ENCODE peak calls at places on chromosomes 4 and X, in six cellular contexts. One of them, this sample, is unnamed.
A peak's percentile ranks its signal among the peaks of the same experiment; 100 is the strongest.

GRCh38 chrX:116272881-116273280 is 102.3 kb downstream of the AGTR2 start:
- DNase-seq in brain microvascular endothelial cell: no peak
- DNase-seq in lower leg skin: no peak
- DNase-seq in OCI-LY7: no peak
- DNase-seq in IMR-90: no peak
- DNase-seq in heart left ventricle: no peak
- DNase-seq in this sample: no peak

GRCh38 chrX:124435616-124436015 is 89.3 kb downstream of the SH2D1A start:
- DNase-seq in heart left ventricle: no peak
- DNase-seq in brain microvascular endothelial cell: no peak
- DNase-seq in IMR-90: no peak
- DNase-seq in OCI-LY7: no peak
- DNase-seq in lower leg skin: no peak
- DNase-seq in this sample: no peak

GRCh38 chrX:139079789-139080188 is 368.3 kb upstream of the FGF13 start:
- DNase-seq in heart left ventricle: no peak
- DNase-seq in brain microvascular endothelial cell: no peak
- DNase-seq in OCI-LY7: no peak
- DNase-seq in lower leg skin: no peak
- DNase-seq in IMR-90: no peak
- DNase-seq in this sample: no peak

GRCh38 chr4:173013232-173013932 is 155.2 kb upstream of the GALNT7 start:
- DNase-seq in heart left ventricle: no peak
- DNase-seq in lower leg skin: peak; percentile 19
- DNase-seq in IMR-90: peak; percentile 48
- DNase-seq in OCI-LY7: peak; percentile 59
- DNase-seq in brain microvascular endothelial cell: peak; percentile 50
- DNase-seq in this sample: peak; percentile 66

GRCh38 chr4:103244251-103244650 is 46.1 kb upstream of the CENPE start:
- DNase-seq in lower leg skin: no peak
- DNase-seq in OCI-LY7: no peak
- DNase-seq in heart left ventricle: no peak
- DNase-seq in IMR-90: no peak
- DNase-seq in brain microvascular endothelial cell: no peak
- DNase-seq in this sample: no peak

GRCh38 chr4:177699365-177700213 is 257.4 kb upstream of the AGA start:
- DNase-seq in brain microvascular endothelial cell: no peak
- DNase-seq in heart left ventricle: no peak
- DNase-seq in lower leg skin: no peak
- DNase-seq in IMR-90: peak; percentile 73
- DNase-seq in OCI-LY7: no peak
- DNase-seq in this sample: peak; percentile 39

GRCh38 chrX:20265221-20265725 is 1.4 kb downstream of the RPS6KA3 start:
- DNase-seq in IMR-90: peak; percentile 89
- DNase-seq in brain microvascular endothelial cell: peak; percentile 87
- DNase-seq in OCI-LY7: peak; percentile 47
- DNase-seq in lower leg skin: peak; percentile 27
- DNase-seq in heart left ventricle: peak; percentile 61
- DNase-seq in this sample: peak; percentile 65

GRCh38 chr4:80070880-80071620 is 2.0 kb downstream of the ANTXR2 start:
- DNase-seq in heart left ventricle: no peak
- DNase-seq in brain microvascular endothelial cell: no peak
- DNase-seq in lower leg skin: no peak
- DNase-seq in OCI-LY7: no peak
- DNase-seq in IMR-90: peak; percentile 55
- DNase-seq in this sample: peak; percentile 22

GRCh38 chrX:22090181-22090580 is 58.1 kb downstream of the PHEX start:
- DNase-seq in IMR-90: peak; percentile 85
- DNase-seq in OCI-LY7: no peak
- DNase-seq in heart left ventricle: no peak
- DNase-seq in lower leg skin: no peak
- DNase-seq in brain microvascular endothelial cell: peak; percentile 73
- DNase-seq in this sample: peak; percentile 66

GRCh38 chr4:80540349-80540748 is 204.8 kb downstream of the CFAP299 start:
- DNase-seq in lower leg skin: no peak
- DNase-seq in brain microvascular endothelial cell: no peak
- DNase-seq in IMR-90: no peak
- DNase-seq in OCI-LY7: peak; percentile 15
- DNase-seq in heart left ventricle: no peak
- DNase-seq in this sample: no peak

GRCh38 chrX:11259437-11259836 is 33.8 kb upstream of the AMELX start:
- DNase-seq in lower leg skin: no peak
- DNase-seq in heart left ventricle: no peak
- DNase-seq in brain microvascular endothelial cell: no peak
- DNase-seq in IMR-90: no peak
- DNase-seq in OCI-LY7: no peak
- DNase-seq in this sample: no peak

GRCh38 chr4:88843067-88843723 is 145.6 kb upstream of the NAP1L5 start:
- DNase-seq in IMR-90: peak; percentile 35
- DNase-seq in lower leg skin: no peak
- DNase-seq in heart left ventricle: no peak
- DNase-seq in OCI-LY7: no peak
- DNase-seq in brain microvascular endothelial cell: no peak
- DNase-seq in this sample: no peak

GRCh38 chr4:47562297-47562696 is 77.2 kb downstream of the ATP10D start:
- DNase-seq in IMR-90: no peak
- DNase-seq in heart left ventricle: no peak
- DNase-seq in lower leg skin: no peak
- DNase-seq in brain microvascular endothelial cell: no peak
- DNase-seq in OCI-LY7: no peak
- DNase-seq in this sample: no peak

GRCh38 chr4:183658362-183659028 is 490 bp downstream of the RWDD4 start:
- DNase-seq in lower leg skin: no peak
- DNase-seq in OCI-LY7: peak; percentile 25
- DNase-seq in brain microvascular endothelial cell: no peak
- DNase-seq in IMR-90: peak; percentile 10
- DNase-seq in heart left ventricle: peak; percentile 45
- DNase-seq in this sample: peak; percentile 17

GRCh38 chr4:10006236-10006603 is 15.1 kb downstream of the SLC2A9 start:
- DNase-seq in heart left ventricle: peak; percentile 45
- DNase-seq in IMR-90: no peak
- DNase-seq in brain microvascular endothelial cell: no peak
- DNase-seq in lower leg skin: peak; percentile 82
- DNase-seq in OCI-LY7: peak; percentile 12
- DNase-seq in this sample: peak; percentile 8

GRCh38 chr4:184313710-184314659 is 96.3 kb upstream of the ENPP6 start:
- DNase-seq in OCI-LY7: peak; percentile 84
- DNase-seq in lower leg skin: no peak
- DNase-seq in heart left ventricle: no peak
- DNase-seq in brain microvascular endothelial cell: no peak
- DNase-seq in IMR-90: no peak
- DNase-seq in this sample: no peak

GRCh38 chr4:81981218-81981617 is 392.6 kb downstream of the HNRNPD start:
- DNase-seq in lower leg skin: no peak
- DNase-seq in OCI-LY7: no peak
- DNase-seq in brain microvascular endothelial cell: no peak
- DNase-seq in IMR-90: no peak
- DNase-seq in heart left ventricle: no peak
- DNase-seq in this sample: no peak

GRCh38 chrX:41275661-41276609 is 58.0 kb upstream of the DDX3X start:
- DNase-seq in brain microvascular endothelial cell: peak; percentile 32
- DNase-seq in lower leg skin: peak; percentile 22
- DNase-seq in IMR-90: peak; percentile 57
- DNase-seq in heart left ventricle: peak; percentile 75
- DNase-seq in OCI-LY7: peak; percentile 66
- DNase-seq in this sample: peak; percentile 46

GRCh38 chr4:78058591-78059523 is 1.7 kb downstream of the FRAS1 start:
- DNase-seq in heart left ventricle: peak; percentile 40
- DNase-seq in OCI-LY7: peak; percentile 7
- DNase-seq in brain microvascular endothelial cell: peak; percentile 9
- DNase-seq in lower leg skin: peak; percentile 26
- DNase-seq in IMR-90: no peak
- DNase-seq in this sample: peak; percentile 29

GRCh38 chr4:151169223-151169622 is 69.8 kb downstream of the RPS3A start:
- DNase-seq in OCI-LY7: no peak
- DNase-seq in brain microvascular endothelial cell: peak; percentile 77
- DNase-seq in lower leg skin: peak; percentile 74
- DNase-seq in heart left ventricle: peak; percentile 84
- DNase-seq in IMR-90: peak; percentile 99
- DNase-seq in this sample: peak; percentile 97

GRCh38 chrX:13239272-13239671 is 80.6 kb downstream of the ATXN3L start:
- DNase-seq in heart left ventricle: no peak
- DNase-seq in IMR-90: no peak
- DNase-seq in lower leg skin: no peak
- DNase-seq in brain microvascular endothelial cell: no peak
- DNase-seq in OCI-LY7: no peak
- DNase-seq in this sample: no peak

GRCh38 chrX:154718607-154719006 is 32.3 kb downstream of the GAB3 start:
- DNase-seq in IMR-90: no peak
- DNase-seq in OCI-LY7: peak; percentile 9
- DNase-seq in brain microvascular endothelial cell: no peak
- DNase-seq in lower leg skin: no peak
- DNase-seq in heart left ventricle: no peak
- DNase-seq in this sample: no peak

GRCh38 chrX:13165747-13166146 is 121.3 kb upstream of the FAM9C start:
- DNase-seq in heart left ventricle: no peak
- DNase-seq in IMR-90: no peak
- DNase-seq in lower leg skin: no peak
- DNase-seq in brain microvascular endothelial cell: no peak
- DNase-seq in OCI-LY7: no peak
- DNase-seq in this sample: no peak

GRCh38 chr4:77040265-77040664 is 35.5 kb downstream of the CCNI start:
- DNase-seq in IMR-90: peak; percentile 85
- DNase-seq in brain microvascular endothelial cell: peak; percentile 70
- DNase-seq in lower leg skin: no peak
- DNase-seq in heart left ventricle: no peak
- DNase-seq in OCI-LY7: no peak
- DNase-seq in this sample: peak; percentile 76

GRCh38 chr4:78800965-78801364 is 24.8 kb downstream of the BMP2K start:
- DNase-seq in lower leg skin: no peak
- DNase-seq in IMR-90: no peak
- DNase-seq in OCI-LY7: no peak
- DNase-seq in heart left ventricle: no peak
- DNase-seq in brain microvascular endothelial cell: no peak
- DNase-seq in this sample: no peak

GRCh38 chr4:26360864-26361263 is 40.0 kb downstream of the RBPJ start:
- DNase-seq in lower leg skin: no peak
- DNase-seq in heart left ventricle: no peak
- DNase-seq in brain microvascular endothelial cell: no peak
- DNase-seq in OCI-LY7: no peak
- DNase-seq in IMR-90: no peak
- DNase-seq in this sample: no peak

GRCh38 chr4:26360273-26360672 is 39.5 kb downstream of the RBPJ start:
- DNase-seq in lower leg skin: no peak
- DNase-seq in IMR-90: no peak
- DNase-seq in OCI-LY7: no peak
- DNase-seq in heart left ventricle: no peak
- DNase-seq in brain microvascular endothelial cell: no peak
- DNase-seq in this sample: no peak

GRCh38 chr4:26365537-26366150 is 44.8 kb downstream of the RBPJ start:
- DNase-seq in brain microvascular endothelial cell: no peak
- DNase-seq in lower leg skin: no peak
- DNase-seq in OCI-LY7: no peak
- DNase-seq in IMR-90: no peak
- DNase-seq in heart left ventricle: no peak
- DNase-seq in this sample: no peak

GRCh38 chr4:26362745-26363439 is 42.1 kb downstream of the RBPJ start:
- DNase-seq in lower leg skin: no peak
- DNase-seq in OCI-LY7: no peak
- DNase-seq in brain microvascular endothelial cell: no peak
- DNase-seq in IMR-90: peak; percentile 56
- DNase-seq in heart left ventricle: no peak
- DNase-seq in this sample: peak; percentile 25

GRCh38 chr4:26361287-26361686 is 40.5 kb downstream of the RBPJ start:
- DNase-seq in heart left ventricle: no peak
- DNase-seq in OCI-LY7: no peak
- DNase-seq in lower leg skin: no peak
- DNase-seq in brain microvascular endothelial cell: no peak
- DNase-seq in IMR-90: no peak
- DNase-seq in this sample: no peak
- H3K4me3 ChIP-seq in heart left ventricle: no peak overlapping the region
- H3K4me3 ChIP-seq in OCI-LY7: no peak overlapping the region
- H3K4me3 ChIP-seq in lower leg skin: no peak overlapping the region
- H3K4me3 ChIP-seq in brain microvascular endothelial cell: no peak overlapping the region
- H3K4me3 ChIP-seq in IMR-90: no peak overlapping the region
- H3K4me3 ChIP-seq in this sample: no peak overlapping the region

GRCh38 chr4:75432683-75433082 is 81.5 kb downstream of the RCHY1 start:
- DNase-seq in OCI-LY7: peak; percentile 21
- DNase-seq in heart left ventricle: no peak
- DNase-seq in IMR-90: peak; percentile 7
- DNase-seq in brain microvascular endothelial cell: peak; percentile 9
- DNase-seq in lower leg skin: no peak
- DNase-seq in this sample: no peak
- TF ChIP-seq CTCF in OCI-LY7: peak; percentile 59
- TF ChIP-seq CTCF in heart left ventricle: no peak
- TF ChIP-seq CTCF in IMR-90: peak; percentile 22
- TF ChIP-seq CTCF in brain microvascular endothelial cell: peak; percentile 67
- TF ChIP-seq CTCF in lower leg skin: no peak
- TF ChIP-seq CTCF in this sample: peak; percentile 33

GRCh38 chr4:73485085-73485484 is 3.5 kb downstream of the AFM start:
- DNase-seq in lower leg skin: no peak
- DNase-seq in OCI-LY7: no peak
- DNase-seq in IMR-90: no peak
- DNase-seq in brain microvascular endothelial cell: no peak
- DNase-seq in heart left ventricle: no peak
- DNase-seq in this sample: no peak

GRCh38 chr4:73477176-73477575 is 4.4 kb upstream of the AFM start:
- DNase-seq in brain microvascular endothelial cell: no peak
- DNase-seq in heart left ventricle: no peak
- DNase-seq in IMR-90: no peak
- DNase-seq in OCI-LY7: no peak
- DNase-seq in lower leg skin: no peak
- DNase-seq in this sample: no peak

GRCh38 chr4:73479323-73479722 is 2.2 kb upstream of the AFM start:
- DNase-seq in lower leg skin: no peak
- DNase-seq in IMR-90: no peak
- DNase-seq in heart left ventricle: no peak
- DNase-seq in brain microvascular endothelial cell: no peak
- DNase-seq in OCI-LY7: no peak
- DNase-seq in this sample: no peak

GRCh38 chr4:73485596-73485995 is 4.1 kb downstream of the AFM start:
- DNase-seq in IMR-90: no peak
- DNase-seq in heart left ventricle: no peak
- DNase-seq in OCI-LY7: no peak
- DNase-seq in lower leg skin: no peak
- DNase-seq in brain microvascular endothelial cell: no peak
- DNase-seq in this sample: no peak

DNA sequence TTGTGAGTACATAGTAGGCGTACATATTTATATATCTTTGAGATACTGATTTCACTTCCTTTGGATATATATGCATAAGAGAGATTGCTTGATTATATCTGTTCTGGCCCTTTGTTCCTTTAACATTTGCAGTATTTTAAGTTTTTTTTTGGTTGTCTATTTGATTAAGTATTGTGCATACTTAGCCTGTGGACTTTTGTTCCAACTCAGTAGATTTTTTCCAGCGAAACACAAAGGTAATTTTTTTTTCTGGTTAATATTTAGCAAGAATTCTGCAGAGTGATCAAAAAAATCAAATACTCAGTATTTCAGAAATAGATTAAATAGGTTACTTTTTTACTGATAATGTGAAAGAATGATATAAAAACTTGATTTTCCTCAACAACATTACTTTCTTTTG is at the start of gene AFM:
- DNase-seq in OCI-LY7: no peak
- DNase-seq in lower leg skin: no peak
- DNase-seq in brain microvascular endothelial cell: no peak
- DNase-seq in IMR-90: no peak
- DNase-seq in heart left ventricle: no peak
- DNase-seq in this sample: no peak
- H3K4me3 ChIP-seq in OCI-LY7: no peak within 1 kb of the TSS
- H3K4me3 ChIP-seq in lower leg skin: no peak within 1 kb of the TSS
- H3K4me3 ChIP-seq in brain microvascular endothelial cell: no peak within 1 kb of the TSS
- H3K4me3 ChIP-seq in IMR-90: no peak within 1 kb of the TSS
- H3K4me3 ChIP-seq in heart left ventricle: no peak within 1 kb of the TSS
- H3K4me3 ChIP-seq in this sample: no peak within 1 kb of the TSS

GRCh38 chr4:43782391-43782790 is 666.2 kb downstream of the KCTD8 start:
- DNase-seq in brain microvascular endothelial cell: no peak
- DNase-seq in lower leg skin: no peak
- DNase-seq in IMR-90: no peak
- DNase-seq in heart left ventricle: no peak
- DNase-seq in OCI-LY7: no peak
- DNase-seq in this sample: no peak
- TF ChIP-seq CTCF in brain microvascular endothelial cell: no peak
- TF ChIP-seq CTCF in lower leg skin: no peak
- TF ChIP-seq CTCF in IMR-90: no peak
- TF ChIP-seq CTCF in heart left ventricle: no peak
- TF ChIP-seq CTCF in OCI-LY7: peak; percentile 41
- TF ChIP-seq CTCF in this sample: no peak

This sample was measured in astrocyte of the spinal cord.